ENCODE peak calls at places on chromosomes 2 and 18, in nine cellular contexts. One of them, this sample, is unnamed.

GRCh38 chr2:29309090-29310054 is 194.2 kb downstream of the CLIP4 start:
- DNase-seq in fibroblast of the aortic adventitia: peak
- DNase-seq in neural progenitor cell: peak
- DNase-seq in H9: peak
- DNase-seq in astrocyte of the spinal cord: peak
- DNase-seq in sigmoid colon: no peak
- DNase-seq in mesothelial cell of epicardium: no peak
- DNase-seq in transverse colon: peak
- DNase-seq in ovary: no peak
- DNase-seq in this sample: no peak

GRCh38 chr18:59696311-59697235 is 650 bp downstream of the CCBE1 start:
- DNase-seq in fibroblast of the aortic adventitia: peak
- DNase-seq in neural progenitor cell: peak
- DNase-seq in H9: peak
- DNase-seq in astrocyte of the spinal cord: peak
- DNase-seq in sigmoid colon: peak
- DNase-seq in mesothelial cell of epicardium: peak
- DNase-seq in transverse colon: peak
- DNase-seq in ovary: peak
- DNase-seq in this sample: no peak

GRCh38 chr18:77765468-77765867 is 515.8 kb downstream of the GALR1 start:
- DNase-seq in fibroblast of the aortic adventitia: no peak
- DNase-seq in neural progenitor cell: peak
- DNase-seq in H9: no peak
- DNase-seq in astrocyte of the spinal cord: peak
- DNase-seq in sigmoid colon: no peak
- DNase-seq in mesothelial cell of epicardium: peak
- DNase-seq in transverse colon: peak
- DNase-seq in ovary: peak
- DNase-seq in this sample: no peak

GRCh38 chr2:241062342-241063092 is 39.6 kb downstream of the MTERF4 start:
- DNase-seq in fibroblast of the aortic adventitia: no peak
- DNase-seq in neural progenitor cell: no peak
- DNase-seq in H9: peak
- DNase-seq in astrocyte of the spinal cord: no peak
- DNase-seq in sigmoid colon: peak
- DNase-seq in mesothelial cell of epicardium: no peak
- DNase-seq in transverse colon: no peak
- DNase-seq in ovary: no peak
- DNase-seq in this sample: no peak

GRCh38 chr2:96527990-96528679 is 8.4 kb upstream of the ARID5A start:
- DNase-seq in fibroblast of the aortic adventitia: peak
- DNase-seq in neural progenitor cell: no peak
- DNase-seq in H9: no peak
- DNase-seq in astrocyte of the spinal cord: no peak
- DNase-seq in sigmoid colon: peak
- DNase-seq in mesothelial cell of epicardium: no peak
- DNase-seq in transverse colon: peak
- DNase-seq in ovary: peak
- DNase-seq in this sample: peak

GRCh38 chr2:169452080-169452479 is 27.2 kb upstream of the BBS5 start:
- DNase-seq in fibroblast of the aortic adventitia: peak
- DNase-seq in neural progenitor cell: peak
- DNase-seq in H9: no peak
- DNase-seq in astrocyte of the spinal cord: peak
- DNase-seq in sigmoid colon: no peak
- DNase-seq in mesothelial cell of epicardium: no peak
- DNase-seq in transverse colon: no peak
- DNase-seq in ovary: no peak
- DNase-seq in this sample: no peak

GRCh38 chr2:14530506-14530905 is 102.0 kb upstream of the LRATD1 start:
- DNase-seq in fibroblast of the aortic adventitia: no peak
- DNase-seq in neural progenitor cell: no peak
- DNase-seq in H9: no peak
- DNase-seq in astrocyte of the spinal cord: peak
- DNase-seq in sigmoid colon: no peak
- DNase-seq in mesothelial cell of epicardium: no peak
- DNase-seq in transverse colon: no peak
- DNase-seq in ovary: no peak
- DNase-seq in this sample: no peak

GRCh38 chr2:75317316-75317715 is 118.0 kb upstream of the TACR1 start:
- DNase-seq in fibroblast of the aortic adventitia: no peak
- DNase-seq in neural progenitor cell: no peak
- DNase-seq in H9: no peak
- DNase-seq in astrocyte of the spinal cord: no peak
- DNase-seq in sigmoid colon: no peak
- DNase-seq in mesothelial cell of epicardium: no peak
- DNase-seq in transverse colon: no peak
- DNase-seq in ovary: no peak
- DNase-seq in this sample: no peak

GRCh38 chr2:29012211-29012681 is 31.1 kb downstream of the TOGARAM2 start:
- DNase-seq in fibroblast of the aortic adventitia: peak
- DNase-seq in neural progenitor cell: no peak
- DNase-seq in H9: no peak
- DNase-seq in astrocyte of the spinal cord: peak
- DNase-seq in sigmoid colon: peak
- DNase-seq in mesothelial cell of epicardium: no peak
- DNase-seq in transverse colon: peak
- DNase-seq in ovary: peak
- DNase-seq in this sample: no peak

GRCh38 chr2:8054070-8054469 is 627.8 kb upstream of the ID2 start:
- DNase-seq in fibroblast of the aortic adventitia: no peak
- DNase-seq in neural progenitor cell: no peak
- DNase-seq in H9: no peak
- DNase-seq in astrocyte of the spinal cord: no peak
- DNase-seq in sigmoid colon: no peak
- DNase-seq in mesothelial cell of epicardium: no peak
- DNase-seq in transverse colon: no peak
- DNase-seq in ovary: no peak
- DNase-seq in this sample: no peak
- TF ChIP-seq CTCF in fibroblast of the aortic adventitia: no peak
- TF ChIP-seq CTCF in neural progenitor cell: no peak
- TF ChIP-seq CTCF in H9: no peak
- TF ChIP-seq CTCF in astrocyte of the spinal cord: no peak
- TF ChIP-seq CTCF in sigmoid colon: no peak
- TF ChIP-seq CTCF in mesothelial cell of epicardium: no peak
- TF ChIP-seq CTCF in transverse colon: no peak
- TF ChIP-seq CTCF in ovary: no peak
- TF ChIP-seq CTCF in this sample: no peak

GRCh38 chr18:9806905-9807304 is 78.9 kb upstream of the TXNDC2 start:
- DNase-seq in fibroblast of the aortic adventitia: no peak
- DNase-seq in neural progenitor cell: no peak
- DNase-seq in H9: no peak
- DNase-seq in astrocyte of the spinal cord: no peak
- DNase-seq in sigmoid colon: no peak
- DNase-seq in mesothelial cell of epicardium: no peak
- DNase-seq in transverse colon: peak
- DNase-seq in ovary: no peak
- DNase-seq in this sample: no peak

GRCh38 chr18:9802175-9802747 is 83.5 kb upstream of the TXNDC2 start:
- DNase-seq in fibroblast of the aortic adventitia: no peak
- DNase-seq in neural progenitor cell: no peak
- DNase-seq in H9: no peak
- DNase-seq in astrocyte of the spinal cord: no peak
- DNase-seq in sigmoid colon: no peak
- DNase-seq in mesothelial cell of epicardium: no peak
- DNase-seq in transverse colon: no peak
- DNase-seq in ovary: no peak
- DNase-seq in this sample: no peak

GRCh38 chr18:9803698-9804516 is 81.9 kb upstream of the TXNDC2 start:
- DNase-seq in fibroblast of the aortic adventitia: no peak
- DNase-seq in neural progenitor cell: peak
- DNase-seq in H9: peak
- DNase-seq in astrocyte of the spinal cord: no peak
- DNase-seq in sigmoid colon: peak
- DNase-seq in mesothelial cell of epicardium: no peak
- DNase-seq in transverse colon: peak
- DNase-seq in ovary: no peak
- DNase-seq in this sample: no peak

GRCh38 chr18:9802774-9803697 is 82.7 kb upstream of the TXNDC2 start:
- DNase-seq in fibroblast of the aortic adventitia: peak
- DNase-seq in neural progenitor cell: peak
- DNase-seq in H9: no peak
- DNase-seq in astrocyte of the spinal cord: no peak
- DNase-seq in sigmoid colon: no peak
- DNase-seq in mesothelial cell of epicardium: no peak
- DNase-seq in transverse colon: no peak
- DNase-seq in ovary: no peak
- DNase-seq in this sample: no peak

GRCh38 chr18:9804517-9805104 is 81.2 kb upstream of the TXNDC2 start:
- DNase-seq in fibroblast of the aortic adventitia: no peak
- DNase-seq in neural progenitor cell: no peak
- DNase-seq in H9: no peak
- DNase-seq in astrocyte of the spinal cord: no peak
- DNase-seq in sigmoid colon: no peak
- DNase-seq in mesothelial cell of epicardium: no peak
- DNase-seq in transverse colon: no peak
- DNase-seq in ovary: no peak
- DNase-seq in this sample: no peak
- TF ChIP-seq CTCF in fibroblast of the aortic adventitia: no peak
- TF ChIP-seq CTCF in neural progenitor cell: no peak
- TF ChIP-seq CTCF in H9: no peak
- TF ChIP-seq CTCF in astrocyte of the spinal cord: no peak
- TF ChIP-seq CTCF in sigmoid colon: no peak
- TF ChIP-seq CTCF in mesothelial cell of epicardium: no peak
- TF ChIP-seq CTCF in transverse colon: no peak
- TF ChIP-seq CTCF in ovary: no peak
- TF ChIP-seq CTCF in this sample: no peak

GRCh38 chr2:147559068-147559467 is 285.8 kb upstream of the ACVR2A start:
- DNase-seq in fibroblast of the aortic adventitia: no peak
- DNase-seq in neural progenitor cell: no peak
- DNase-seq in H9: no peak
- DNase-seq in astrocyte of the spinal cord: no peak
- DNase-seq in sigmoid colon: no peak
- DNase-seq in mesothelial cell of epicardium: no peak
- DNase-seq in transverse colon: no peak
- DNase-seq in ovary: no peak
- DNase-seq in this sample: no peak
- TF ChIP-seq CTCF in fibroblast of the aortic adventitia: no peak
- TF ChIP-seq CTCF in neural progenitor cell: no peak
- TF ChIP-seq CTCF in H9: no peak
- TF ChIP-seq CTCF in astrocyte of the spinal cord: no peak
- TF ChIP-seq CTCF in sigmoid colon: no peak
- TF ChIP-seq CTCF in mesothelial cell of epicardium: no peak
- TF ChIP-seq CTCF in transverse colon: no peak
- TF ChIP-seq CTCF in ovary: no peak
- TF ChIP-seq CTCF in this sample: no peak

GRCh38 chr2:73035899-73036778 is 35.4 kb downstream of the SFXN5 start:
- DNase-seq in fibroblast of the aortic adventitia: no peak
- DNase-seq in neural progenitor cell: peak
- DNase-seq in H9: peak
- DNase-seq in astrocyte of the spinal cord: no peak
- DNase-seq in sigmoid colon: no peak
- DNase-seq in mesothelial cell of epicardium: no peak
- DNase-seq in transverse colon: no peak
- DNase-seq in ovary: no peak
- DNase-seq in this sample: no peak
- TF ChIP-seq CTCF in fibroblast of the aortic adventitia: no peak
- TF ChIP-seq CTCF in neural progenitor cell: peak
- TF ChIP-seq CTCF in H9: peak
- TF ChIP-seq CTCF in astrocyte of the spinal cord: peak
- TF ChIP-seq CTCF in sigmoid colon: no peak
- TF ChIP-seq CTCF in mesothelial cell of epicardium: no peak
- TF ChIP-seq CTCF in transverse colon: no peak
- TF ChIP-seq CTCF in ovary: no peak
- TF ChIP-seq CTCF in this sample: no peak

DNA sequence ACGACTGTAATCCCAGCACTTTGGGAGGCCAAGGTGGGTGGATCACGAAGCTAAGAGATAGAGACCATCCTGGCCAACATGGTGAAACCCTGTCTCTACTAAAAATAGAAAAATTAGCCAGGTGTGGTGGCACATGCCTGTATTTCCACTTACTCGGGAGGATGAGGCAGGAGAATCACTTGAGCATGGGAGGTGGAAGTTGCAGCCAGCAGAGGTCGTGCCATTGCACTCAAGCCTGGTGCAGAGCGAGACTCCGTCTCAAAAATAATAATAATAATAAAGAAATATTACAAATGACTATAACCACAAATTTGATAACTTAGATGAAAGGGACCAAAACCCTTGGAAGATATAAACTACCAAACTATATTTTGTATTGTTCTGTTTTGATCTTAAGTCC is 226.3 kb upstream of the GULP1 start:
- DNase-seq in fibroblast of the aortic adventitia: no peak
- DNase-seq in neural progenitor cell: no peak
- DNase-seq in H9: peak
- DNase-seq in astrocyte of the spinal cord: no peak
- DNase-seq in sigmoid colon: no peak
- DNase-seq in mesothelial cell of epicardium: no peak
- DNase-seq in transverse colon: no peak
- DNase-seq in ovary: no peak
- DNase-seq in this sample: no peak
- TF ChIP-seq CTCF in fibroblast of the aortic adventitia: no peak
- TF ChIP-seq CTCF in neural progenitor cell: no peak
- TF ChIP-seq CTCF in H9: peak
- TF ChIP-seq CTCF in astrocyte of the spinal cord: no peak
- TF ChIP-seq CTCF in sigmoid colon: no peak
- TF ChIP-seq CTCF in mesothelial cell of epicardium: no peak
- TF ChIP-seq CTCF in transverse colon: no peak
- TF ChIP-seq CTCF in ovary: no peak
- TF ChIP-seq CTCF in this sample: no peak

GRCh38 chr2:57720728-57721627 is 325.6 kb upstream of the VRK2 start:
- DNase-seq in fibroblast of the aortic adventitia: peak
- DNase-seq in neural progenitor cell: peak
- DNase-seq in H9: peak
- DNase-seq in astrocyte of the spinal cord: peak
- DNase-seq in sigmoid colon: no peak
- DNase-seq in mesothelial cell of epicardium: peak
- DNase-seq in transverse colon: peak
- DNase-seq in ovary: peak
- DNase-seq in this sample: peak
- TF ChIP-seq CTCF in fibroblast of the aortic adventitia: peak
- TF ChIP-seq CTCF in neural progenitor cell: peak
- TF ChIP-seq CTCF in H9: peak
- TF ChIP-seq CTCF in astrocyte of the spinal cord: peak
- TF ChIP-seq CTCF in sigmoid colon: peak
- TF ChIP-seq CTCF in mesothelial cell of epicardium: peak
- TF ChIP-seq CTCF in transverse colon: peak
- TF ChIP-seq CTCF in ovary: peak
- TF ChIP-seq CTCF in this sample: peak

DNA sequence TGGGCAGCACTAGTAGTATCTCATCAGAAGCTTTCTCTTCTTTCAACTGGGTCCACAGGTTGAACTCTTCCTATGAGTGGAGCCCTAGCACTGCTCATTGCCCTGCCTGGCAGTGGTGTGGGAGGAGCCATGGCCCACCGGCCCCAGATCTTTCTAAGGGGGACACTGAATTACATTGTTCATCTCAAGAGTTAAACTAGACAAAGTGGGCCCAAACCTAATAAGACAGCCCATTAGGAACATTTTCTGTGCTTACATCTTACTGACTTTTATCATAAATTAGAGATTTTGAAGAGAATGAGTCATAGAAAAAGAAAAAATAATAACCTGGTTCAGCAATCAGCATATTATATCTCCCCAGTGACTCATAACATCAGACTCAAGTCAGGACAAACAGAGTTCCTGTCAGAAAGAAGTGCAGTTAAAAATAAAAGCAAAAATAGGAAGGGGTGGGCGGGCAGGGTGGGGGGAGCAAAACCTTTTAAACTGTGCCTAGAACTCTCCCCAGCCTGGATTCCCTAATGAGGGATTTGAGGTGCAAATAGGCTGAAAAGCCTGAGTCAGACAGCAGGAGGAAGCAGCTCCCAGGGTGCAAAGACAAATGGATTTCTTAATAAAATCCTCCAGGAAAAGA is 161.6 kb upstream of the TRIB2 start:
- DNase-seq in fibroblast of the aortic adventitia: peak
- DNase-seq in neural progenitor cell: peak
- DNase-seq in H9: no peak
- DNase-seq in astrocyte of the spinal cord: peak
- DNase-seq in sigmoid colon: no peak
- DNase-seq in mesothelial cell of epicardium: no peak
- DNase-seq in transverse colon: no peak
- DNase-seq in ovary: no peak
- DNase-seq in this sample: no peak
- TF ChIP-seq CTCF in fibroblast of the aortic adventitia: peak
- TF ChIP-seq CTCF in neural progenitor cell: peak
- TF ChIP-seq CTCF in H9: peak
- TF ChIP-seq CTCF in astrocyte of the spinal cord: peak
- TF ChIP-seq CTCF in sigmoid colon: no peak
- TF ChIP-seq CTCF in mesothelial cell of epicardium: no peak
- TF ChIP-seq CTCF in transverse colon: no peak
- TF ChIP-seq CTCF in ovary: no peak
- TF ChIP-seq CTCF in this sample: no peak